ENCODE peak calls at places on chromosomes 12 and 14, in seven cellular contexts. One of them, this sample, is unnamed.
A peak's percentile ranks its signal among the peaks of the same experiment; 100 is the strongest.

GRCh38 chr14:58805057-58805456 is 167.3 kb downstream of the DACT1 start:
- DNase-seq in ACHN: no peak
- DNase-seq in heart right ventricle: no peak
- DNase-seq in stimulated activated CD4-positive, alpha-beta T cell treated with anti-CD3 and anti-CD28 coated beads, Interleukin-4, amount 100 ng/mL, for 24 hours: no peak
- DNase-seq in tibial nerve: peak; percentile 21
- DNase-seq in type B pancreatic cell: no peak
- DNase-seq in GM19239: no peak
- DNase-seq in this sample: no peak

GRCh38 chr12:79327465-79327864 is 363.3 kb downstream of the PAWR start:
- DNase-seq in type B pancreatic cell: no peak
- DNase-seq in GM19239: no peak
- DNase-seq in tibial nerve: no peak
- DNase-seq in ACHN: no peak
- DNase-seq in heart right ventricle: no peak
- DNase-seq in stimulated activated CD4-positive, alpha-beta T cell treated with anti-CD3 and anti-CD28 coated beads, Interleukin-4, amount 100 ng/mL, for 24 hours: no peak
- DNase-seq in this sample: no peak

GRCh38 chr12:131692431-131692830 is 18.5 kb upstream of the SFSWAP start:
- DNase-seq in stimulated activated CD4-positive, alpha-beta T cell treated with anti-CD3 and anti-CD28 coated beads, Interleukin-4, amount 100 ng/mL, for 24 hours: no peak
- DNase-seq in ACHN: no peak
- DNase-seq in GM19239: no peak
- DNase-seq in heart right ventricle: no peak
- DNase-seq in type B pancreatic cell: peak; percentile 43
- DNase-seq in tibial nerve: no peak
- DNase-seq in this sample: no peak

GRCh38 chr14:63045612-63046320 is 508 bp upstream of the KCNH5 start:
- DNase-seq in tibial nerve: no peak
- DNase-seq in ACHN: no peak
- DNase-seq in heart right ventricle: no peak
- DNase-seq in type B pancreatic cell: peak; percentile 80
- DNase-seq in GM19239: no peak
- DNase-seq in stimulated activated CD4-positive, alpha-beta T cell treated with anti-CD3 and anti-CD28 coated beads, Interleukin-4, amount 100 ng/mL, for 24 hours: no peak
- DNase-seq in this sample: no peak

GRCh38 chr12:111687255-111687654 is 1.4 kb downstream of the ACAD10 start:
- DNase-seq in heart right ventricle: no peak
- DNase-seq in type B pancreatic cell: no peak
- DNase-seq in stimulated activated CD4-positive, alpha-beta T cell treated with anti-CD3 and anti-CD28 coated beads, Interleukin-4, amount 100 ng/mL, for 24 hours: no peak
- DNase-seq in GM19239: peak; percentile 30
- DNase-seq in tibial nerve: no peak
- DNase-seq in ACHN: peak; percentile 21
- DNase-seq in this sample: no peak

GRCh38 chr14:44700184-44700583 is 193.1 kb upstream of the FSCB start:
- DNase-seq in type B pancreatic cell: no peak
- DNase-seq in stimulated activated CD4-positive, alpha-beta T cell treated with anti-CD3 and anti-CD28 coated beads, Interleukin-4, amount 100 ng/mL, for 24 hours: no peak
- DNase-seq in ACHN: peak; percentile 95
- DNase-seq in tibial nerve: no peak
- DNase-seq in heart right ventricle: no peak
- DNase-seq in GM19239: no peak
- DNase-seq in this sample: no peak

GRCh38 chr12:27083861-27084271 is 1.5 kb upstream of the C12orf71 start:
- DNase-seq in type B pancreatic cell: no peak
- DNase-seq in tibial nerve: no peak
- DNase-seq in GM19239: no peak
- DNase-seq in stimulated activated CD4-positive, alpha-beta T cell treated with anti-CD3 and anti-CD28 coated beads, Interleukin-4, amount 100 ng/mL, for 24 hours: no peak
- DNase-seq in ACHN: no peak
- DNase-seq in heart right ventricle: peak; percentile 5
- DNase-seq in this sample: peak; percentile 58

GRCh38 chr14:71739273-71739990 is 192.8 kb upstream of the RGS6 start:
- DNase-seq in tibial nerve: no peak
- DNase-seq in ACHN: peak; percentile 67
- DNase-seq in stimulated activated CD4-positive, alpha-beta T cell treated with anti-CD3 and anti-CD28 coated beads, Interleukin-4, amount 100 ng/mL, for 24 hours: no peak
- DNase-seq in GM19239: no peak
- DNase-seq in heart right ventricle: peak; percentile 17
- DNase-seq in type B pancreatic cell: no peak
- DNase-seq in this sample: no peak

GRCh38 chr14:96057738-96058137 is 18.6 kb downstream of the C14orf132 start:
- DNase-seq in ACHN: no peak
- DNase-seq in stimulated activated CD4-positive, alpha-beta T cell treated with anti-CD3 and anti-CD28 coated beads, Interleukin-4, amount 100 ng/mL, for 24 hours: no peak
- DNase-seq in tibial nerve: no peak
- DNase-seq in GM19239: no peak
- DNase-seq in heart right ventricle: no peak
- DNase-seq in type B pancreatic cell: no peak
- DNase-seq in this sample: no peak

GRCh38 chr14:71382315-71382714 is 475.1 kb downstream of the PCNX1 start:
- DNase-seq in type B pancreatic cell: no peak
- DNase-seq in ACHN: no peak
- DNase-seq in GM19239: no peak
- DNase-seq in stimulated activated CD4-positive, alpha-beta T cell treated with anti-CD3 and anti-CD28 coated beads, Interleukin-4, amount 100 ng/mL, for 24 hours: no peak
- DNase-seq in heart right ventricle: no peak
- DNase-seq in tibial nerve: no peak
- DNase-seq in this sample: no peak

GRCh38 chr12:45216297-45216982 is 545 bp downstream of the ANO6 start:
- DNase-seq in ACHN: peak; percentile 66
- DNase-seq in GM19239: peak; percentile 17
- DNase-seq in type B pancreatic cell: peak; percentile 74
- DNase-seq in stimulated activated CD4-positive, alpha-beta T cell treated with anti-CD3 and anti-CD28 coated beads, Interleukin-4, amount 100 ng/mL, for 24 hours: peak; percentile 45
- DNase-seq in heart right ventricle: peak; percentile 44
- DNase-seq in tibial nerve: peak; percentile 32
- DNase-seq in this sample: no peak

GRCh38 chr12:77947746-77948145 is 117.1 kb downstream of the NAV3 start:
- DNase-seq in stimulated activated CD4-positive, alpha-beta T cell treated with anti-CD3 and anti-CD28 coated beads, Interleukin-4, amount 100 ng/mL, for 24 hours: no peak
- DNase-seq in ACHN: peak; percentile 34
- DNase-seq in heart right ventricle: no peak
- DNase-seq in GM19239: no peak
- DNase-seq in tibial nerve: no peak
- DNase-seq in type B pancreatic cell: no peak
- DNase-seq in this sample: no peak

GRCh38 chr14:63857467-63858030 is 4.7 kb downstream of the SYNE2 start:
- DNase-seq in type B pancreatic cell: no peak
- DNase-seq in GM19239: no peak
- DNase-seq in ACHN: no peak
- DNase-seq in stimulated activated CD4-positive, alpha-beta T cell treated with anti-CD3 and anti-CD28 coated beads, Interleukin-4, amount 100 ng/mL, for 24 hours: peak; percentile 49
- DNase-seq in tibial nerve: no peak
- DNase-seq in heart right ventricle: no peak
- DNase-seq in this sample: no peak

GRCh38 chr12:50745861-50746260 is 18.0 kb upstream of the ATF1 start:
- DNase-seq in GM19239: no peak
- DNase-seq in type B pancreatic cell: peak; percentile 34
- DNase-seq in ACHN: no peak
- DNase-seq in stimulated activated CD4-positive, alpha-beta T cell treated with anti-CD3 and anti-CD28 coated beads, Interleukin-4, amount 100 ng/mL, for 24 hours: no peak
- DNase-seq in heart right ventricle: no peak
- DNase-seq in tibial nerve: no peak
- DNase-seq in this sample: no peak

GRCh38 chr12:80912906-80913769 is 24.6 kb downstream of the LIN7A start:
- DNase-seq in tibial nerve: no peak
- DNase-seq in heart right ventricle: no peak
- DNase-seq in stimulated activated CD4-positive, alpha-beta T cell treated with anti-CD3 and anti-CD28 coated beads, Interleukin-4, amount 100 ng/mL, for 24 hours: no peak
- DNase-seq in ACHN: no peak
- DNase-seq in GM19239: no peak
- DNase-seq in type B pancreatic cell: no peak
- DNase-seq in this sample: no peak

GRCh38 chr14:35927727-35928126 is 101.6 kb downstream of the BRMS1L start:
- DNase-seq in tibial nerve: no peak
- DNase-seq in stimulated activated CD4-positive, alpha-beta T cell treated with anti-CD3 and anti-CD28 coated beads, Interleukin-4, amount 100 ng/mL, for 24 hours: no peak
- DNase-seq in ACHN: no peak
- DNase-seq in type B pancreatic cell: no peak
- DNase-seq in GM19239: no peak
- DNase-seq in heart right ventricle: no peak
- DNase-seq in this sample: no peak

GRCh38 chr12:22477166-22477893 is 67.0 kb downstream of the C2CD5 start:
- DNase-seq in tibial nerve: no peak
- DNase-seq in type B pancreatic cell: no peak
- DNase-seq in stimulated activated CD4-positive, alpha-beta T cell treated with anti-CD3 and anti-CD28 coated beads, Interleukin-4, amount 100 ng/mL, for 24 hours: no peak
- DNase-seq in heart right ventricle: no peak
- DNase-seq in ACHN: no peak
- DNase-seq in GM19239: no peak
- DNase-seq in this sample: peak; percentile 35

GRCh38 chr12:57381693-57382220 is 49.1 kb downstream of the R3HDM2 start:
- DNase-seq in heart right ventricle: no peak
- DNase-seq in stimulated activated CD4-positive, alpha-beta T cell treated with anti-CD3 and anti-CD28 coated beads, Interleukin-4, amount 100 ng/mL, for 24 hours: no peak
- DNase-seq in type B pancreatic cell: no peak
- DNase-seq in tibial nerve: no peak
- DNase-seq in ACHN: peak; percentile 20
- DNase-seq in GM19239: no peak
- DNase-seq in this sample: no peak

GRCh38 chr14:92248638-92249037 is 74.3 kb upstream of the SLC24A4 start:
- DNase-seq in tibial nerve: no peak
- DNase-seq in heart right ventricle: no peak
- DNase-seq in ACHN: no peak
- DNase-seq in type B pancreatic cell: no peak
- DNase-seq in GM19239: no peak
- DNase-seq in stimulated activated CD4-positive, alpha-beta T cell treated with anti-CD3 and anti-CD28 coated beads, Interleukin-4, amount 100 ng/mL, for 24 hours: no peak
- DNase-seq in this sample: no peak

GRCh38 chr12:112932485-112933151 is 5.7 kb upstream of the OAS3 start:
- DNase-seq in stimulated activated CD4-positive, alpha-beta T cell treated with anti-CD3 and anti-CD28 coated beads, Interleukin-4, amount 100 ng/mL, for 24 hours: no peak
- DNase-seq in type B pancreatic cell: no peak
- DNase-seq in heart right ventricle: no peak
- DNase-seq in tibial nerve: no peak
- DNase-seq in GM19239: no peak
- DNase-seq in ACHN: no peak
- DNase-seq in this sample: no peak

GRCh38 chr12:23493690-23494101 is 455.8 kb downstream of the SOX5 start:
- DNase-seq in GM19239: no peak
- DNase-seq in ACHN: no peak
- DNase-seq in stimulated activated CD4-positive, alpha-beta T cell treated with anti-CD3 and anti-CD28 coated beads, Interleukin-4, amount 100 ng/mL, for 24 hours: no peak
- DNase-seq in tibial nerve: no peak
- DNase-seq in type B pancreatic cell: no peak
- DNase-seq in heart right ventricle: no peak
- DNase-seq in this sample: no peak

GRCh38 chr12:90106568-90106967 is 397.9 kb upstream of the ATP2B1 start:
- DNase-seq in heart right ventricle: no peak
- DNase-seq in stimulated activated CD4-positive, alpha-beta T cell treated with anti-CD3 and anti-CD28 coated beads, Interleukin-4, amount 100 ng/mL, for 24 hours: no peak
- DNase-seq in GM19239: no peak
- DNase-seq in type B pancreatic cell: no peak
- DNase-seq in ACHN: no peak
- DNase-seq in tibial nerve: no peak
- DNase-seq in this sample: no peak

GRCh38 chr14:34018564-34019244 is 67.8 kb upstream of the EGLN3 start:
- DNase-seq in ACHN: no peak
- DNase-seq in type B pancreatic cell: no peak
- DNase-seq in heart right ventricle: peak; percentile 13
- DNase-seq in stimulated activated CD4-positive, alpha-beta T cell treated with anti-CD3 and anti-CD28 coated beads, Interleukin-4, amount 100 ng/mL, for 24 hours: peak; percentile 18
- DNase-seq in tibial nerve: peak; percentile 62
- DNase-seq in GM19239: peak; percentile 9
- DNase-seq in this sample: no peak

GRCh38 chr12:125683748-125684381 is 618.6 kb downstream of the AACS start:
- DNase-seq in GM19239: peak; percentile 46
- DNase-seq in ACHN: no peak
- DNase-seq in tibial nerve: no peak
- DNase-seq in heart right ventricle: no peak
- DNase-seq in stimulated activated CD4-positive, alpha-beta T cell treated with anti-CD3 and anti-CD28 coated beads, Interleukin-4, amount 100 ng/mL, for 24 hours: no peak
- DNase-seq in type B pancreatic cell: peak; percentile 80
- DNase-seq in this sample: no peak

GRCh38 chr14:101010293-101010692 is 106.8 kb upstream of the RTL1 start:
- DNase-seq in GM19239: no peak
- DNase-seq in ACHN: no peak
- DNase-seq in type B pancreatic cell: no peak
- DNase-seq in stimulated activated CD4-positive, alpha-beta T cell treated with anti-CD3 and anti-CD28 coated beads, Interleukin-4, amount 100 ng/mL, for 24 hours: no peak
- DNase-seq in heart right ventricle: no peak
- DNase-seq in tibial nerve: peak; percentile 1
- DNase-seq in this sample: no peak

GRCh38 chr12:127650626-127651025 is 616.3 kb upstream of the TMEM132C start:
- DNase-seq in type B pancreatic cell: no peak
- DNase-seq in stimulated activated CD4-positive, alpha-beta T cell treated with anti-CD3 and anti-CD28 coated beads, Interleukin-4, amount 100 ng/mL, for 24 hours: no peak
- DNase-seq in ACHN: no peak
- DNase-seq in GM19239: no peak
- DNase-seq in heart right ventricle: no peak
- DNase-seq in tibial nerve: no peak
- DNase-seq in this sample: no peak

GRCh38 chr12:7019043-7019569 is 830 bp upstream of the LPCAT3 start:
- DNase-seq in type B pancreatic cell: no peak
- DNase-seq in heart right ventricle: no peak
- DNase-seq in GM19239: no peak
- DNase-seq in tibial nerve: no peak
- DNase-seq in ACHN: peak; percentile 22
- DNase-seq in stimulated activated CD4-positive, alpha-beta T cell treated with anti-CD3 and anti-CD28 coated beads, Interleukin-4, amount 100 ng/mL, for 24 hours: no peak
- DNase-seq in this sample: no peak

GRCh38 chr12:124833693-124834122 is 30.0 kb downstream of the SCARB1 start:
- DNase-seq in GM19239: no peak
- DNase-seq in tibial nerve: no peak
- DNase-seq in type B pancreatic cell: no peak
- DNase-seq in heart right ventricle: no peak
- DNase-seq in stimulated activated CD4-positive, alpha-beta T cell treated with anti-CD3 and anti-CD28 coated beads, Interleukin-4, amount 100 ng/mL, for 24 hours: no peak
- DNase-seq in ACHN: no peak
- DNase-seq in this sample: no peak

GRCh38 chr12:5509122-5509521 is 77.2 kb downstream of the NTF3 start:
- DNase-seq in heart right ventricle: no peak
- DNase-seq in ACHN: no peak
- DNase-seq in type B pancreatic cell: no peak
- DNase-seq in GM19239: no peak
- DNase-seq in stimulated activated CD4-positive, alpha-beta T cell treated with anti-CD3 and anti-CD28 coated beads, Interleukin-4, amount 100 ng/mL, for 24 hours: no peak
- DNase-seq in tibial nerve: no peak
- DNase-seq in this sample: no peak

GRCh38 chr14:79186523-79186922 is 1016.4 kb downstream of the NRXN3 start:
- DNase-seq in GM19239: no peak
- DNase-seq in stimulated activated CD4-positive, alpha-beta T cell treated with anti-CD3 and anti-CD28 coated beads, Interleukin-4, amount 100 ng/mL, for 24 hours: no peak
- DNase-seq in ACHN: no peak
- DNase-seq in tibial nerve: no peak
- DNase-seq in heart right ventricle: no peak
- DNase-seq in type B pancreatic cell: no peak
- DNase-seq in this sample: no peak

GRCh38 chr14:71742491-71742890 is 189.7 kb upstream of the RGS6 start:
- DNase-seq in stimulated activated CD4-positive, alpha-beta T cell treated with anti-CD3 and anti-CD28 coated beads, Interleukin-4, amount 100 ng/mL, for 24 hours: no peak
- DNase-seq in heart right ventricle: no peak
- DNase-seq in type B pancreatic cell: no peak
- DNase-seq in GM19239: no peak
- DNase-seq in ACHN: no peak
- DNase-seq in tibial nerve: no peak
- DNase-seq in this sample: no peak

This sample was measured in stromal cell of bone marrow.